ENCODE peak calls at places on chromosomes 5 and 9, in ten cellular contexts. One of them, this sample, is unnamed.

GRCh38 chr9:31210982-31211570 is 1173.4 kb upstream of the ACO1 start:
- DNase-seq in hippocampal formation: no peak
- DNase-seq in EH: no peak
- DNase-seq in central memory CD4-positive, alpha-beta T cell: no peak
- DNase-seq in activated CD8-positive, alpha-beta T cell treated with anti-CD3 and anti-CD28 coated beads for 36 hours: peak; percentile 20
- DNase-seq in choroid plexus epithelial cell: peak; percentile 52
- DNase-seq in NCI-H1105: no peak
- DNase-seq in omental fat pad: no peak
- DNase-seq in esophagus squamous epithelium: no peak
- DNase-seq in activated T-cell treated with anti-CD3 and anti-CD28 coated beads for 1 hour: no peak
- DNase-seq in this sample: no peak

GRCh38 chr5:79795764-79796398 is 106.2 kb downstream of the CMYA5 start:
- DNase-seq in hippocampal formation: no peak
- DNase-seq in esophagus squamous epithelium: no peak
- DNase-seq in activated T-cell treated with anti-CD3 and anti-CD28 coated beads for 1 hour: no peak
- DNase-seq in EH: peak; percentile 26
- DNase-seq in activated CD8-positive, alpha-beta T cell treated with anti-CD3 and anti-CD28 coated beads for 36 hours: no peak
- DNase-seq in NCI-H1105: no peak
- DNase-seq in choroid plexus epithelial cell: peak; percentile 50
- DNase-seq in central memory CD4-positive, alpha-beta T cell: no peak
- DNase-seq in omental fat pad: no peak
- DNase-seq in this sample: no peak

GRCh38 chr9:84216151-84216550 is 124.4 kb downstream of the SLC28A3 start:
- DNase-seq in esophagus squamous epithelium: no peak
- DNase-seq in EH: peak; percentile 14
- DNase-seq in activated T-cell treated with anti-CD3 and anti-CD28 coated beads for 1 hour: no peak
- DNase-seq in activated CD8-positive, alpha-beta T cell treated with anti-CD3 and anti-CD28 coated beads for 36 hours: no peak
- DNase-seq in central memory CD4-positive, alpha-beta T cell: no peak
- DNase-seq in hippocampal formation: no peak
- DNase-seq in choroid plexus epithelial cell: no peak
- DNase-seq in NCI-H1105: no peak
- DNase-seq in omental fat pad: no peak
- DNase-seq in this sample: no peak

GRCh38 chr9:90029996-90030395 is 425.2 kb downstream of the GADD45G start:
- DNase-seq in activated T-cell treated with anti-CD3 and anti-CD28 coated beads for 1 hour: no peak
- DNase-seq in choroid plexus epithelial cell: no peak
- DNase-seq in EH: no peak
- DNase-seq in esophagus squamous epithelium: no peak
- DNase-seq in activated CD8-positive, alpha-beta T cell treated with anti-CD3 and anti-CD28 coated beads for 36 hours: no peak
- DNase-seq in NCI-H1105: no peak
- DNase-seq in omental fat pad: no peak
- DNase-seq in central memory CD4-positive, alpha-beta T cell: no peak
- DNase-seq in hippocampal formation: no peak
- DNase-seq in this sample: no peak

GRCh38 chr5:31656806-31657205 is 17.9 kb downstream of the PDZD2 start:
- DNase-seq in choroid plexus epithelial cell: no peak
- DNase-seq in hippocampal formation: no peak
- DNase-seq in omental fat pad: no peak
- DNase-seq in activated T-cell treated with anti-CD3 and anti-CD28 coated beads for 1 hour: no peak
- DNase-seq in central memory CD4-positive, alpha-beta T cell: no peak
- DNase-seq in EH: no peak
- DNase-seq in activated CD8-positive, alpha-beta T cell treated with anti-CD3 and anti-CD28 coated beads for 36 hours: no peak
- DNase-seq in NCI-H1105: no peak
- DNase-seq in esophagus squamous epithelium: no peak
- DNase-seq in this sample: no peak

GRCh38 chr5:73955447-73955846 is 329.5 kb downstream of the ARHGEF28 start:
- DNase-seq in hippocampal formation: peak; percentile 57
- DNase-seq in central memory CD4-positive, alpha-beta T cell: no peak
- DNase-seq in NCI-H1105: no peak
- DNase-seq in omental fat pad: no peak
- DNase-seq in EH: no peak
- DNase-seq in choroid plexus epithelial cell: no peak
- DNase-seq in activated T-cell treated with anti-CD3 and anti-CD28 coated beads for 1 hour: no peak
- DNase-seq in esophagus squamous epithelium: no peak
- DNase-seq in activated CD8-positive, alpha-beta T cell treated with anti-CD3 and anti-CD28 coated beads for 36 hours: no peak
- DNase-seq in this sample: no peak

GRCh38 chr9:20811872-20812271 is 127.8 kb downstream of the FOCAD start:
- DNase-seq in hippocampal formation: no peak
- DNase-seq in esophagus squamous epithelium: no peak
- DNase-seq in omental fat pad: no peak
- DNase-seq in central memory CD4-positive, alpha-beta T cell: no peak
- DNase-seq in NCI-H1105: no peak
- DNase-seq in choroid plexus epithelial cell: peak; percentile 53
- DNase-seq in EH: no peak
- DNase-seq in activated CD8-positive, alpha-beta T cell treated with anti-CD3 and anti-CD28 coated beads for 36 hours: no peak
- DNase-seq in activated T-cell treated with anti-CD3 and anti-CD28 coated beads for 1 hour: no peak
- DNase-seq in this sample: no peak

GRCh38 chr9:1909322-1909721 is 105.8 kb upstream of the SMARCA2 start:
- DNase-seq in hippocampal formation: no peak
- DNase-seq in activated T-cell treated with anti-CD3 and anti-CD28 coated beads for 1 hour: no peak
- DNase-seq in central memory CD4-positive, alpha-beta T cell: no peak
- DNase-seq in NCI-H1105: no peak
- DNase-seq in activated CD8-positive, alpha-beta T cell treated with anti-CD3 and anti-CD28 coated beads for 36 hours: no peak
- DNase-seq in EH: no peak
- DNase-seq in esophagus squamous epithelium: no peak
- DNase-seq in choroid plexus epithelial cell: no peak
- DNase-seq in omental fat pad: no peak
- DNase-seq in this sample: no peak

GRCh38 chr9:20384642-20385041 is 237.7 kb downstream of the MLLT3 start:
- DNase-seq in omental fat pad: no peak
- DNase-seq in activated CD8-positive, alpha-beta T cell treated with anti-CD3 and anti-CD28 coated beads for 36 hours: no peak
- DNase-seq in activated T-cell treated with anti-CD3 and anti-CD28 coated beads for 1 hour: no peak
- DNase-seq in EH: no peak
- DNase-seq in central memory CD4-positive, alpha-beta T cell: no peak
- DNase-seq in choroid plexus epithelial cell: no peak
- DNase-seq in hippocampal formation: no peak
- DNase-seq in NCI-H1105: no peak
- DNase-seq in esophagus squamous epithelium: no peak
- DNase-seq in this sample: no peak

GRCh38 chr9:105957830-105958229 is 263.5 kb downstream of the TMEM38B start:
- DNase-seq in omental fat pad: no peak
- DNase-seq in esophagus squamous epithelium: no peak
- DNase-seq in choroid plexus epithelial cell: no peak
- DNase-seq in activated CD8-positive, alpha-beta T cell treated with anti-CD3 and anti-CD28 coated beads for 36 hours: no peak
- DNase-seq in central memory CD4-positive, alpha-beta T cell: no peak
- DNase-seq in activated T-cell treated with anti-CD3 and anti-CD28 coated beads for 1 hour: no peak
- DNase-seq in NCI-H1105: no peak
- DNase-seq in EH: no peak
- DNase-seq in hippocampal formation: no peak
- DNase-seq in this sample: no peak

GRCh38 chr9:8613346-8613825 is 813.8 kb upstream of the DMAC1 start:
- DNase-seq in central memory CD4-positive, alpha-beta T cell: no peak
- DNase-seq in omental fat pad: no peak
- DNase-seq in activated T-cell treated with anti-CD3 and anti-CD28 coated beads for 1 hour: no peak
- DNase-seq in esophagus squamous epithelium: no peak
- DNase-seq in choroid plexus epithelial cell: no peak
- DNase-seq in NCI-H1105: no peak
- DNase-seq in EH: no peak
- DNase-seq in hippocampal formation: no peak
- DNase-seq in activated CD8-positive, alpha-beta T cell treated with anti-CD3 and anti-CD28 coated beads for 36 hours: no peak
- DNase-seq in this sample: no peak

GRCh38 chr9:123390337-123391135 is 34.5 kb downstream of the CRB2 start:
- DNase-seq in EH: no peak
- DNase-seq in activated T-cell treated with anti-CD3 and anti-CD28 coated beads for 1 hour: no peak
- DNase-seq in hippocampal formation: no peak
- DNase-seq in NCI-H1105: no peak
- DNase-seq in omental fat pad: no peak
- DNase-seq in activated CD8-positive, alpha-beta T cell treated with anti-CD3 and anti-CD28 coated beads for 36 hours: no peak
- DNase-seq in choroid plexus epithelial cell: no peak
- DNase-seq in esophagus squamous epithelium: no peak
- DNase-seq in central memory CD4-positive, alpha-beta T cell: no peak
- DNase-seq in this sample: no peak

GRCh38 chr5:38500861-38501260 is 55.6 kb downstream of the LIFR start:
- DNase-seq in activated CD8-positive, alpha-beta T cell treated with anti-CD3 and anti-CD28 coated beads for 36 hours: no peak
- DNase-seq in NCI-H1105: no peak
- DNase-seq in hippocampal formation: no peak
- DNase-seq in esophagus squamous epithelium: no peak
- DNase-seq in activated T-cell treated with anti-CD3 and anti-CD28 coated beads for 1 hour: no peak
- DNase-seq in omental fat pad: no peak
- DNase-seq in central memory CD4-positive, alpha-beta T cell: no peak
- DNase-seq in EH: peak; percentile 73
- DNase-seq in choroid plexus epithelial cell: peak; percentile 69
- DNase-seq in this sample: no peak

GRCh38 chr9:136484153-136485048 is 1.6 kb upstream of the SEC16A start:
- DNase-seq in NCI-H1105: no peak
- DNase-seq in omental fat pad: no peak
- DNase-seq in central memory CD4-positive, alpha-beta T cell: no peak
- DNase-seq in choroid plexus epithelial cell: no peak
- DNase-seq in activated T-cell treated with anti-CD3 and anti-CD28 coated beads for 1 hour: no peak
- DNase-seq in hippocampal formation: no peak
- DNase-seq in esophagus squamous epithelium: no peak
- DNase-seq in activated CD8-positive, alpha-beta T cell treated with anti-CD3 and anti-CD28 coated beads for 36 hours: no peak
- DNase-seq in EH: peak; percentile 49
- DNase-seq in this sample: no peak

GRCh38 chr5:95644351-95645042 is 2.1 kb upstream of the RFESD start:
- DNase-seq in central memory CD4-positive, alpha-beta T cell: peak; percentile 42
- DNase-seq in omental fat pad: no peak
- DNase-seq in choroid plexus epithelial cell: peak; percentile 84
- DNase-seq in NCI-H1105: peak; percentile 12
- DNase-seq in esophagus squamous epithelium: no peak
- DNase-seq in activated CD8-positive, alpha-beta T cell treated with anti-CD3 and anti-CD28 coated beads for 36 hours: peak; percentile 75
- DNase-seq in EH: peak; percentile 62
- DNase-seq in hippocampal formation: peak; percentile 48
- DNase-seq in activated T-cell treated with anti-CD3 and anti-CD28 coated beads for 1 hour: peak; percentile 9
- DNase-seq in this sample: no peak

GRCh38 chr5:89967806-89968444 is 441.6 kb downstream of the CETN3 start:
- DNase-seq in activated CD8-positive, alpha-beta T cell treated with anti-CD3 and anti-CD28 coated beads for 36 hours: no peak
- DNase-seq in choroid plexus epithelial cell: peak; percentile 71
- DNase-seq in esophagus squamous epithelium: no peak
- DNase-seq in EH: peak; percentile 14
- DNase-seq in NCI-H1105: no peak
- DNase-seq in activated T-cell treated with anti-CD3 and anti-CD28 coated beads for 1 hour: no peak
- DNase-seq in central memory CD4-positive, alpha-beta T cell: no peak
- DNase-seq in hippocampal formation: no peak
- DNase-seq in omental fat pad: no peak
- DNase-seq in this sample: no peak

GRCh38 chr5:136054133-136054996 is 25.6 kb downstream of the TGFBI start:
- DNase-seq in omental fat pad: no peak
- DNase-seq in EH: peak; percentile 57
- DNase-seq in activated T-cell treated with anti-CD3 and anti-CD28 coated beads for 1 hour: no peak
- DNase-seq in central memory CD4-positive, alpha-beta T cell: no peak
- DNase-seq in NCI-H1105: no peak
- DNase-seq in esophagus squamous epithelium: no peak
- DNase-seq in activated CD8-positive, alpha-beta T cell treated with anti-CD3 and anti-CD28 coated beads for 36 hours: no peak
- DNase-seq in choroid plexus epithelial cell: peak; percentile 57
- DNase-seq in hippocampal formation: no peak
- DNase-seq in this sample: no peak

GRCh38 chr5:179880066-179880650 is 21.5 kb upstream of the MRNIP start:
- DNase-seq in activated CD8-positive, alpha-beta T cell treated with anti-CD3 and anti-CD28 coated beads for 36 hours: no peak
- DNase-seq in NCI-H1105: no peak
- DNase-seq in activated T-cell treated with anti-CD3 and anti-CD28 coated beads for 1 hour: no peak
- DNase-seq in hippocampal formation: no peak
- DNase-seq in esophagus squamous epithelium: no peak
- DNase-seq in omental fat pad: no peak
- DNase-seq in choroid plexus epithelial cell: no peak
- DNase-seq in central memory CD4-positive, alpha-beta T cell: no peak
- DNase-seq in EH: no peak
- DNase-seq in this sample: no peak

GRCh38 chr5:124647393-124647792 is 99.0 kb downstream of the ZNF608 start:
- DNase-seq in EH: no peak
- DNase-seq in choroid plexus epithelial cell: no peak
- DNase-seq in esophagus squamous epithelium: no peak
- DNase-seq in activated T-cell treated with anti-CD3 and anti-CD28 coated beads for 1 hour: no peak
- DNase-seq in central memory CD4-positive, alpha-beta T cell: no peak
- DNase-seq in hippocampal formation: no peak
- DNase-seq in activated CD8-positive, alpha-beta T cell treated with anti-CD3 and anti-CD28 coated beads for 36 hours: no peak
- DNase-seq in NCI-H1105: no peak
- DNase-seq in omental fat pad: no peak
- DNase-seq in this sample: no peak

GRCh38 chr5:95238560-95239325 is 46.2 kb downstream of the MCTP1 start:
- DNase-seq in omental fat pad: no peak
- DNase-seq in NCI-H1105: no peak
- DNase-seq in activated T-cell treated with anti-CD3 and anti-CD28 coated beads for 1 hour: no peak
- DNase-seq in choroid plexus epithelial cell: peak; percentile 71
- DNase-seq in central memory CD4-positive, alpha-beta T cell: no peak
- DNase-seq in activated CD8-positive, alpha-beta T cell treated with anti-CD3 and anti-CD28 coated beads for 36 hours: no peak
- DNase-seq in esophagus squamous epithelium: no peak
- DNase-seq in EH: peak; percentile 8
- DNase-seq in hippocampal formation: peak; percentile 25
- DNase-seq in this sample: no peak

GRCh38 chr9:137311971-137312851 is 10.1 kb upstream of the NRARP start:
- DNase-seq in EH: no peak
- DNase-seq in NCI-H1105: no peak
- DNase-seq in choroid plexus epithelial cell: no peak
- DNase-seq in hippocampal formation: no peak
- DNase-seq in activated CD8-positive, alpha-beta T cell treated with anti-CD3 and anti-CD28 coated beads for 36 hours: no peak
- DNase-seq in esophagus squamous epithelium: no peak
- DNase-seq in central memory CD4-positive, alpha-beta T cell: no peak
- DNase-seq in activated T-cell treated with anti-CD3 and anti-CD28 coated beads for 1 hour: no peak
- DNase-seq in omental fat pad: peak; percentile 12
- DNase-seq in this sample: no peak

GRCh38 chr9:111597852-111598729 is 1.4 kb downstream of the PTGR1 start:
- DNase-seq in activated T-cell treated with anti-CD3 and anti-CD28 coated beads for 1 hour: peak; percentile 45
- DNase-seq in central memory CD4-positive, alpha-beta T cell: peak; percentile 55
- DNase-seq in esophagus squamous epithelium: no peak
- DNase-seq in omental fat pad: no peak
- DNase-seq in choroid plexus epithelial cell: peak; percentile 84
- DNase-seq in EH: peak; percentile 65
- DNase-seq in activated CD8-positive, alpha-beta T cell treated with anti-CD3 and anti-CD28 coated beads for 36 hours: peak; percentile 76
- DNase-seq in NCI-H1105: no peak
- DNase-seq in hippocampal formation: peak; percentile 57
- DNase-seq in this sample: no peak

GRCh38 chr5:94693043-94693822 is 74.8 kb downstream of the SLF1 start:
- DNase-seq in activated T-cell treated with anti-CD3 and anti-CD28 coated beads for 1 hour: no peak
- DNase-seq in EH: peak; percentile 93
- DNase-seq in hippocampal formation: peak; percentile 52
- DNase-seq in choroid plexus epithelial cell: peak; percentile 90
- DNase-seq in NCI-H1105: no peak
- DNase-seq in activated CD8-positive, alpha-beta T cell treated with anti-CD3 and anti-CD28 coated beads for 36 hours: no peak
- DNase-seq in esophagus squamous epithelium: no peak
- DNase-seq in central memory CD4-positive, alpha-beta T cell: peak; percentile 13
- DNase-seq in omental fat pad: no peak
- DNase-seq in this sample: no peak

GRCh38 chr5:134905246-134905996 is 490 bp downstream of the PCBD2 start:
- DNase-seq in NCI-H1105: peak; percentile 41
- DNase-seq in esophagus squamous epithelium: no peak
- DNase-seq in activated CD8-positive, alpha-beta T cell treated with anti-CD3 and anti-CD28 coated beads for 36 hours: peak; percentile 73
- DNase-seq in central memory CD4-positive, alpha-beta T cell: peak; percentile 71
- DNase-seq in choroid plexus epithelial cell: peak; percentile 84
- DNase-seq in activated T-cell treated with anti-CD3 and anti-CD28 coated beads for 1 hour: peak; percentile 38
- DNase-seq in omental fat pad: peak; percentile 25
- DNase-seq in EH: peak; percentile 72
- DNase-seq in hippocampal formation: peak; percentile 48
- DNase-seq in this sample: no peak

GRCh38 chr9:137417161-137418021 is 5.6 kb downstream of the EXD3 start:
- DNase-seq in activated CD8-positive, alpha-beta T cell treated with anti-CD3 and anti-CD28 coated beads for 36 hours: no peak
- DNase-seq in NCI-H1105: no peak
- DNase-seq in choroid plexus epithelial cell: no peak
- DNase-seq in EH: peak; percentile 20
- DNase-seq in omental fat pad: no peak
- DNase-seq in esophagus squamous epithelium: no peak
- DNase-seq in activated T-cell treated with anti-CD3 and anti-CD28 coated beads for 1 hour: no peak
- DNase-seq in hippocampal formation: no peak
- DNase-seq in central memory CD4-positive, alpha-beta T cell: no peak
- DNase-seq in this sample: no peak

GRCh38 chr9:114259800-114260523 is 62.9 kb upstream of the ORM1 start:
- DNase-seq in omental fat pad: no peak
- DNase-seq in NCI-H1105: no peak
- DNase-seq in central memory CD4-positive, alpha-beta T cell: no peak
- DNase-seq in esophagus squamous epithelium: no peak
- DNase-seq in activated CD8-positive, alpha-beta T cell treated with anti-CD3 and anti-CD28 coated beads for 36 hours: no peak
- DNase-seq in activated T-cell treated with anti-CD3 and anti-CD28 coated beads for 1 hour: no peak
- DNase-seq in EH: no peak
- DNase-seq in choroid plexus epithelial cell: no peak
- DNase-seq in hippocampal formation: no peak
- DNase-seq in this sample: no peak

GRCh38 chr9:128242124-128242523 is 33.7 kb downstream of the GOLGA2 start:
- DNase-seq in omental fat pad: no peak
- DNase-seq in central memory CD4-positive, alpha-beta T cell: no peak
- DNase-seq in esophagus squamous epithelium: no peak
- DNase-seq in NCI-H1105: no peak
- DNase-seq in EH: no peak
- DNase-seq in activated T-cell treated with anti-CD3 and anti-CD28 coated beads for 1 hour: no peak
- DNase-seq in hippocampal formation: no peak
- DNase-seq in activated CD8-positive, alpha-beta T cell treated with anti-CD3 and anti-CD28 coated beads for 36 hours: no peak
- DNase-seq in choroid plexus epithelial cell: no peak
- DNase-seq in this sample: no peak

GRCh38 chr5:172853355-172853975 is 19.4 kb downstream of the ERGIC1 start:
- DNase-seq in NCI-H1105: no peak
- DNase-seq in hippocampal formation: no peak
- DNase-seq in omental fat pad: no peak
- DNase-seq in central memory CD4-positive, alpha-beta T cell: no peak
- DNase-seq in choroid plexus epithelial cell: peak; percentile 67
- DNase-seq in activated T-cell treated with anti-CD3 and anti-CD28 coated beads for 1 hour: no peak
- DNase-seq in activated CD8-positive, alpha-beta T cell treated with anti-CD3 and anti-CD28 coated beads for 36 hours: peak; percentile 18
- DNase-seq in EH: peak; percentile 71
- DNase-seq in esophagus squamous epithelium: no peak
- DNase-seq in this sample: no peak

This sample was measured in thoracic aorta.